ENCODE peak calls at places on chromosomes 16 and 17, in nine cellular contexts. B is OCI-LY7, S is heart right ventricle, M is WTC11, V is left ventricle myocardium inferior, J is colonic mucosa, Y is mesothelial cell of epicardium, P is ovary, Q is mammary epithelial cell. Z is an unnamed sample.

GRCh38 chr17:47267354-47267828 is 13.8 kb downstream of the ITGB3 start:
- DNase-seq in V (no peak), Y (no peak), J (no peak), S (no peak), Q (peak), B (no peak), P (no peak), M (no peak), Z (no peak)

GRCh38 chr16:78490847-78491246 is 391.4 kb downstream of the WWOX start:
- DNase-seq in Y (no peak), Q (no peak), V (no peak), M (no peak), P (no peak), B (no peak), J (no peak), S (no peak), Z (no peak)

GRCh38 chr17:6386041-6386630 is 48.8 kb downstream of the AIPL1 start:
- DNase-seq in Y (no peak), Q (no peak), V (no peak), S (no peak), B (no peak), P (no peak), M (no peak), J (no peak), Z (no peak)

GRCh38 chr16:20851601-20852000 is 45.3 kb downstream of the REXO5 start:
- DNase-seq in J (peak), B (no peak), P (peak), V (peak), S (peak), M (no peak), Q (peak), Y (no peak), Z (peak)

GRCh38 chr16:67884684-67885083 is at the start of gene NRN1L:
- DNase-seq in Y (peak), M (peak), V (peak), S (peak), J (peak), Q (peak), B (no peak), P (peak), Z (no peak)

GRCh38 chr16:70746708-70747424 is 54.1 kb downstream of the VAC14 start:
- DNase-seq in B (peak), Q (peak), P (peak), J (peak), Y (no peak), M (no peak), S (peak), V (peak), Z (peak)

GRCh38 chr17:39754958-39755549 is 17.3 kb downstream of the GRB7 start:
- DNase-seq in Q (no peak), V (no peak), P (no peak), J (peak), Y (no peak), M (peak), B (peak), S (no peak), Z (no peak)

GRCh38 chr17:48539177-48539576 is 5.7 kb downstream of the HOXB2 start:
- DNase-seq in Q (peak), Y (no peak), J (no peak), B (no peak), M (no peak), V (no peak), S (no peak), P (no peak), Z (no peak)

GRCh38 chr16:88379694-88380040 is 3.1 kb upstream of the ZNF469 start:
- DNase-seq in Q (no peak), V (peak), B (no peak), Y (no peak), S (no peak), P (no peak), J (no peak), M (no peak), Z (no peak)

GRCh38 chr17:80704894-80705293 is 160.3 kb downstream of the RPTOR start:
- DNase-seq in P (no peak), B (no peak), J (no peak), Q (no peak), M (no peak), S (no peak), V (no peak), Y (no peak), Z (no peak)

GRCh38 chr17:4492762-4493561 is 5.7 kb upstream of the SPNS2 start:
- DNase-seq in B (peak), J (peak), M (peak), Y (peak), V (no peak), P (peak), S (no peak), Q (peak), Z (peak)

GRCh38 chr17:44108440-44109311 is 14.8 kb downstream of the HDAC5 start:
- DNase-seq in M (no peak), S (peak), Y (no peak), V (peak), Q (no peak), B (no peak), P (peak), J (peak), Z (no peak)

GRCh38 chr17:77654861-77655260 is 303.6 kb upstream of the TNRC6C start:
- DNase-seq in V (no peak), P (no peak), Y (no peak), J (no peak), M (no peak), S (no peak), Q (no peak), B (no peak), Z (no peak)

GRCh38 chr17:75524971-75525805 is at the start of gene LLGL2:
- DNase-seq in S (no peak), Y (peak), J (peak), B (peak), V (peak), P (peak), M (peak), Q (peak), Z (peak)

GRCh38 chr16:69328854-69329316 is 1.5 kb downstream of the PDF start:
- DNase-seq in B (peak), P (no peak), Q (peak), V (no peak), S (no peak), J (no peak), Y (no peak), M (no peak), Z (no peak)

GRCh38 chr17:75340636-75341035 is 51.4 kb upstream of the SLC25A19 start:
- DNase-seq in J (no peak), Q (no peak), M (no peak), P (no peak), V (no peak), S (no peak), Y (no peak), B (no peak), Z (no peak)

GRCh38 chr17:45021607-45022287 is 29.7 kb downstream of the DCAKD start:
- DNase-seq in S (peak), P (peak), Q (peak), J (peak), M (peak), V (peak), B (peak), Y (peak), Z (peak)

GRCh38 chr17:32118835-32119234 is 23.5 kb upstream of the RHOT1 start:
- DNase-seq in V (no peak), M (no peak), B (no peak), Q (no peak), Y (no peak), J (no peak), S (no peak), P (no peak), Z (no peak)

GRCh38 chr16:56923481-56923880 is 8.5 kb upstream of the HERPUD1 start:
- DNase-seq in V (no peak), Y (no peak), M (no peak), Q (no peak), P (no peak), J (no peak), B (no peak), S (no peak), Z (no peak)

GRCh38 chr17:38898812-38899348 is 26.5 kb upstream of the LASP1NB start:
- DNase-seq in V (no peak), Q (no peak), M (no peak), B (peak), Y (no peak), P (no peak), J (peak), S (no peak), Z (no peak)

GRCh38 chr16:54962045-54962444 is 31.4 kb downstream of the IRX5 start:
- DNase-seq in B (no peak), M (no peak), J (no peak), Q (no peak), V (no peak), P (no peak), Y (no peak), S (no peak), Z (no peak)

GRCh38 chr17:76252040-76252954 is 12.0 kb upstream of the RNF157 start:
- DNase-seq in S (no peak), Q (peak), M (no peak), Y (no peak), V (no peak), B (peak), P (no peak), J (no peak), Z (peak)

GRCh38 chr16:67888311-67888710 is 3.6 kb downstream of the NRN1L start:
- DNase-seq in P (no peak), V (no peak), S (no peak), Y (no peak), B (no peak), Q (no peak), J (no peak), M (no peak), Z (no peak)

GRCh38 chr16:20385844-20386832 is 18.4 kb downstream of the PDILT start:
- DNase-seq in V (peak), B (peak), Y (peak), S (peak), M (peak), P (peak), J (peak), Q (peak), Z (peak)

GRCh38 chr17:13864551-13864950 is 204.8 kb upstream of the COX10 start:
- DNase-seq in J (no peak), V (no peak), S (no peak), Y (no peak), Q (no peak), M (no peak), P (no peak), B (no peak), Z (no peak)

GRCh38 chr16:81939164-81940067 is 71.9 kb downstream of the SDR42E1 start:
- DNase-seq in B (no peak), M (peak), Q (no peak), V (no peak), P (no peak), J (no peak), Y (no peak), S (no peak), Z (no peak)
- TF ChIP-seq CTCF in B (peak), M (no peak), Q (peak), V (no peak), P (no peak), J (no peak), Y (no peak), S (no peak), Z (no peak)

GRCh38 chr17:64641499-64641898 is 20.6 kb downstream of the SMURF2 start:
- DNase-seq in M (no peak), Q (peak), B (no peak), V (no peak), S (no peak), P (no peak), J (no peak), Y (no peak), Z (no peak)
- TF ChIP-seq CTCF in M (no peak), Q (no peak), B (no peak), V (no peak), S (no peak), P (no peak), J (no peak), Y (no peak), Z (no peak)

GRCh38 chr17:7613769-7614421 is 802 bp downstream of the FXR2 start:
- DNase-seq in B (peak), P (no peak), S (no peak), M (no peak), V (no peak), Y (no peak), J (no peak), Q (peak), Z (no peak)
- TF ChIP-seq CTCF in B (peak), P (no peak), S (no peak), M (no peak), V (no peak), Y (no peak), J (no peak), Q (no peak), Z (peak)

DNA sequence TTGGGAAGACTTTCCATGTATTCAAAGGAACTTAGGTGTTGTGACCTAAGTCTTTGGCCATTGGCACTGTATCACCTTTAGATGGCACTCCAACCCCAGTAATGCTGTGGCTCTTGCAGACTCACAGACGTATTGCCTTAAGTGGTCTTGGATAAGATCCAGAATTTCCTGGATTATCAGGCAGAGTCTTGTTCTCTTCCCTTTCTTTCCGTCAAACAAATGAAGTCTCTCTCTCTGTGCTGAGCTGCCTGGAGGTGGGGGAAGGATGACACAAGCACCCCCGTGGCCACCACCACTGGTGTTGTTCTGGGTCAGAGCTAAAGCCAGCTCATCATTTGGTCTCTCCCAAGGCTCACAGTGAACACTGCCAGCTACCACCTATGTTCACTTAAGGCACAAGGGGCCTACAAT is 789.9 kb upstream of the KIF2B start:
- DNase-seq in B (peak), S (peak), Y (no peak), P (no peak), Q (peak), J (peak), V (no peak), M (peak), Z (peak)
- TF ChIP-seq CTCF in B (peak), S (no peak), Y (peak), P (no peak), Q (peak), J (no peak), V (no peak), M (peak), Z (no peak)

DNA sequence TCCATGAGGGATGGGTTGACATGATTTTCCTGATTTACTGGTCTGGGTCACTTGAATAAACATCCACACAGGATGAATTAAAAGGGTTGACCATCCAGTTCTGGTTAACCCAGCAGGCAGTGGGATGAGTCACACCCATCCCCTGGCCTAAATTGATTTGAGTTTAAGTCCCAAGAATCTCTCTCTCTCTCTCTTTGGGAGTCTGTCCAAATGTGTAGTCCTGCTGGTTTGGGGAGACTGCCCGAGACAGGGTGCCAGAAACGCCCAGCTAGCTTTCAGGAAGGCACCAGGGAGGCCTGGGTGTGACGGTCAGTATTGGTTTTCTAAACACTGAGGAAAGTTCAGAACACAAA is 38.8 kb downstream of the SCPEP1 start:
- DNase-seq in Y (no peak), Q (peak), J (no peak), M (no peak), V (no peak), S (no peak), B (no peak), P (no peak), Z (peak)
- TF ChIP-seq CTCF in Y (no peak), Q (no peak), J (no peak), M (no peak), V (no peak), S (no peak), B (no peak), P (no peak), Z (no peak)

GRCh38 chr16:71210-71539 is 1.3 kb downstream of the RHBDF1 start:
- DNase-seq in J (no peak), B (no peak), V (no peak), Y (no peak), Q (no peak), P (no peak), S (no peak), M (no peak), Z (no peak)

GRCh38 chr16:69181-69580 is 3.2 kb downstream of the RHBDF1 start:
- DNase-seq in B (no peak), J (no peak), S (no peak), P (no peak), M (no peak), V (peak), Y (no peak), Q (no peak), Z (no peak)

GRCh38 chr16:74025-74424 is 1.6 kb upstream of the RHBDF1 start:
- DNase-seq in Y (no peak), V (peak), M (no peak), J (no peak), S (peak), Q (no peak), B (no peak), P (no peak), Z (no peak)

GRCh38 chr16:72561-73537 is at the start of gene RHBDF1:
- DNase-seq in M (peak), B (no peak), J (peak), V (peak), Y (peak), S (peak), P (peak), Q (peak), Z (peak)

DNA sequence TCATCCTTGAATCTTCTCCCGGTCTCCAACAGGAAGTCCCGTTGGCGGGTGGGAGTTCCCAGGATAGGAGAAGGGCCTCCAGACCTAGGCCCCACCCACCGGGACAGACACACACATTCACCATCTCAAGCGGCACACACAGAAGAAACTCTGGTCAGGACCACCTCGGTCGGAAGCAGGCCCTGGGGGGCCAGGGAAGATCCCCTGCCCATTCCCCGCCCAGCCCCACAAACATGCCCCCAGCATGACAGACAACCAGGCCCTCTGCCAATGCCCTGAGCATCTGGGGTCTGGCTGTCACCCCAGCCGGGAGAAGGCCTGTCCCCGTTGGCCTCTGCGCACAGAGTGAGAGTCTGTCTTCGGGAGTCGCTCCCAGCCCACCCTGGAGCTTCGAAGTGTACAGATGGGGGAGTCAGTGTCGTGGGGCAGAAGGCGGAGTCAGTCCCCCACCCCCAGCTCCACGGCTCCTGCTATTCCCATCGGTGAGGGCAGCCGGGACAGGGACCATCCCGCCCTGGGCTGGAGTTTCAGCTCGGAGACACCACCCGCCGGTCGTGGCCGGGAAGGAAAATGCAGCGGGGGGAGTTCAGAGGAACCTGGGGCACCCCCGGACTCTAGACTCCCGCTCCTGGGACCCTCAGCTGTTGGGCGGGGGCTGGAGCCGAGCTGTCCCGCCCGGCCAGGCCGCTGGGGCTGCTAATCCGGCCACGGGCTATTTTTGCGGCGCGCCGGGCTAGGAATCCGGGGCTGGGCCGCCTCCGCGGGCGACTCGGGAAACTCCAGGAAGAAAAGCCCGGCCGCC is 690 bp downstream of the RHBDF1 start:
- DNase-seq in P (peak), Q (peak), Y (peak), J (peak), V (peak), S (peak), M (peak), B (no peak), Z (peak)
- TF ChIP-seq CTCF in P (no peak), Q (peak), Y (no peak), J (no peak), V (no peak), S (no peak), M (no peak), B (no peak), Z (no peak)

DNA sequence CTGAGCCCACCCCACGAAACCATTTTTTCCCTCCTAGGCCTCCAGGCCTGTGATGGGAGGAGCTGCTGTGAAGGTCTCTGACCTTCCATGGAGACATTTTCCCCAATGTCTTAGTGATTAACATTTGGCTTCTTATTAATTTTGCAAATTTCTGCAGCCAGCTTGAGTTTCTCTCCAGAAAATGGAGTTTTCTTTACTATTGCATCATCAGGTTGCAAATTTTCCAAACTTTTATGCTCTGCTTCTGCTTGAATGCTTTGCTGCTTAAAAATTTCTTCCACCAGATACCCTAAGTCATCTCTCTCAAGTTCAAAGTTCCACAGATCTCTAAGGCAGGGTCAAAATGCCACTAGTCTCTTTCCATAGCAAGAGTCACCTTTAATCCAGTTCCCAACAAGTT is 12.9 kb upstream of the MYH4 start:
- DNase-seq in V (no peak), Q (no peak), Y (no peak), P (no peak), B (no peak), S (no peak), M (no peak), J (no peak), Z (no peak)
- TF ChIP-seq CTCF in V (no peak), Q (no peak), Y (no peak), P (no peak), B (no peak), S (no peak), M (no peak), J (no peak), Z (no peak)

DNA sequence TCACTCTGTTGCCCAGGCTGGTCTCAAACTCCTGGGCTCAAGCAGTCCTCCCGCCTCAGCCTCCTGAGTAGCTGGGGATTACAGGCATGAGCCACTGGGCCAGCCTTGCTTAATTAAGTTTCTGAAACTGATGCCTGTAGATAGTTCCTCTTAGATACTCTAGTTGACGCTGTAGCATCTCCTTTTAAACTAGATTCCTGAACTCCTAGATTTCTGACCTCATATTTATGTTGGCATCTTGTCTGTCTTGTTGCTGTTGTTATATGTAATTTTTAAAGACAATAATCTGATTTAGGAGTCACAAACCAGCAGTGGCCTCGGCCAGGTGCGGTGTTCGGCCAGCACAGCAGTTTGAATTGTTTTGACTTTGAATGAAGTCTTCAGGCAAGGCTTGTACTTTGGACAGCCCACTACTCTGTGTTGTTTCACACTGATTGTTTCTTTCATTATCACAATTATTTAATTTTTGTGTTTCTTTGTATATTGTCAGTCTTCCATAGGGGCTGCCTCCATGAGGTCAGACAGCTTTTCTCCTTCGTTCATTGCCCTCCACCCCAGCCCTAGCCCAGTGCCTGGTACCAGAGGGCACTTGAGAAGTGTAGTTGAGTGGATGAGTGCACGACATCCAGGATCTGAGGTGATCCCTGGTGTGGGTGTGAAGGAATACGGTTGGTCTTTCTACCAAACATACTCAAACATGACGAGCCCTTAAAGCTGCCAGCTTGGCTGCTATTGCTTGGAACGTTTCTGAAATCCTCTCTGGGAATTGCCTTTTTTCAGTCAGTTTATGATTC is 37.7 kb downstream of the DHRS7B start:
- DNase-seq in M (no peak), S (no peak), B (peak), V (no peak), Y (peak), P (no peak), Q (no peak), J (no peak), Z (no peak)
- TF ChIP-seq CTCF in M (no peak), S (no peak), B (peak), V (no peak), Y (no peak), P (no peak), Q (no peak), J (no peak), Z (no peak)

GRCh38 chr17:16456770-16457316 is 35.1 kb downstream of the LRRC75A start:
- DNase-seq in J (no peak), V (no peak), M (no peak), P (no peak), B (no peak), Y (no peak), S (no peak), Q (no peak), Z (no peak)
- TF ChIP-seq CTCF in J (no peak), V (no peak), M (no peak), P (no peak), B (no peak), Y (no peak), S (no peak), Q (no peak), Z (no peak)

Z was measured in Calu3.